ENCODE peak calls at places on chromosome 22, in five cellular contexts. J is colonic mucosa; T is GM03348; W is stimulated activated CD4-positive, alpha-beta T cell treated with anti-CD3 and anti-CD28 coated beads, Interleukin-1b, Interleukin-23, amount 100 ng/mL, for 1 hour; C is HTR-8/SVneo. Y is an unnamed sample.

GRCh38 chr22:19641254-19641982 is 72.9 kb upstream of the SEPTIN5 start:
- DNase-seq in J (no peak), T (no peak), W (no peak), C (no peak), Y (no peak)

GRCh38 chr22:44574057-44574456 is 76.0 kb upstream of the RTL6 start:
- DNase-seq in J (no peak), T (peak; percentile 82), W (no peak), C (peak; percentile 52), Y (peak; percentile 87)

GRCh38 chr22:50282361-50283144 is 12.4 kb upstream of the MAPK11 start:
- DNase-seq in J (peak; percentile 77), T (peak; percentile 82), W (no peak), C (peak; percentile 84), Y (peak; percentile 88)

GRCh38 chr22:49525776-49526535 is 301.7 kb downstream of the BRD1 start:
- DNase-seq in J (peak; percentile 23), T (no peak), W (no peak), C (no peak), Y (no peak)

GRCh38 chr22:43151251-43152000 is at the start of gene TSPO:
- DNase-seq in J (peak; percentile 86), T (peak; percentile 97), W (peak; percentile 37), C (peak; percentile 72), Y (peak; percentile 33)

GRCh38 chr22:26732284-26732683 is 74.9 kb downstream of the MIAT start:
- DNase-seq in J (no peak), T (no peak), W (no peak), C (no peak), Y (no peak)

GRCh38 chr22:49983148-49984042 is 22.8 kb downstream of the PIM3 start:
- DNase-seq in J (no peak), T (no peak), W (no peak), C (no peak), Y (no peak)

GRCh38 chr22:37423283-37423682 is 4.0 kb downstream of the ELFN2 start:
- DNase-seq in J (no peak), T (no peak), W (no peak), C (no peak), Y (no peak)

GRCh38 chr22:19517171-19517500 is 7.1 kb downstream of the CLDN5 start:
- DNase-seq in J (no peak), T (no peak), W (no peak), C (no peak), Y (no peak)

GRCh38 chr22:49667236-49667635 is 160.4 kb downstream of the BRD1 start:
- DNase-seq in J (no peak), T (no peak), W (no peak), C (no peak), Y (no peak)

GRCh38 chr22:47197735-47198500 is 435.5 kb downstream of the TBC1D22A start:
- DNase-seq in J (no peak), T (no peak), W (no peak), C (no peak), Y (no peak)

GRCh38 chr22:19358195-19358594 is 66.7 kb upstream of the CLTCL1 start:
- DNase-seq in J (no peak), T (no peak), W (no peak), C (no peak), Y (no peak)

GRCh38 chr22:32306561-32306960 is 51.1 kb upstream of the RFPL3 start:
- DNase-seq in J (no peak), T (no peak), W (no peak), C (no peak), Y (no peak)

GRCh38 chr22:44333847-44334635 is 21.3 kb upstream of the SHISAL1 start:
- DNase-seq in J (no peak), T (no peak), W (no peak), C (no peak), Y (no peak)

GRCh38 chr22:19109198-19110063 is 12.8 kb downstream of the DGCR2 start:
- DNase-seq in J (no peak), T (peak; percentile 56), W (no peak), C (no peak), Y (no peak)

GRCh38 chr22:19984201-19984753 is 32.3 kb downstream of the ARVCF start:
- DNase-seq in J (no peak), T (peak; percentile 80), W (no peak), C (peak; percentile 66), Y (peak; percentile 68)

GRCh38 chr22:46649176-46650077 is 29.2 kb downstream of the GRAMD4 start:
- DNase-seq in J (no peak), T (peak; percentile 45), W (no peak), C (no peak), Y (no peak)

GRCh38 chr22:26428515-26429457 is at the start of gene ASPHD2:
- DNase-seq in J (peak; percentile 69), T (peak; percentile 91), W (peak; percentile 56), C (peak; percentile 44), Y (peak; percentile 58)

GRCh38 chr22:25447067-25447688 is 117.3 kb upstream of the GRK3 start:
- DNase-seq in J (no peak), T (no peak), W (no peak), C (no peak), Y (no peak)

GRCh38 chr22:36368359-36368983 is 19.3 kb downstream of the MYH9 start:
- DNase-seq in J (no peak), T (peak; percentile 85), W (no peak), C (peak; percentile 71), Y (peak; percentile 94)

GRCh38 chr22:22171357-22172218 is 73.0 kb upstream of the VPREB1 start:
- DNase-seq in J (no peak), T (peak; percentile 26), W (no peak), C (peak; percentile 6), Y (no peak)

GRCh38 chr22:17162731-17163130 is 3.7 kb upstream of the HDHD5 start:
- DNase-seq in J (no peak), T (no peak), W (no peak), C (no peak), Y (no peak)

Y was measured in SJSA1.